ENCODE peak calls at places on chromosomes 5 and 9, in four cellular contexts. I is stimulated activated CD4-positive, alpha-beta T cell treated with anti-CD3 and anti-CD28 coated beads, TNF-alpha, amount 100 ng/mL, for 48 hours; K is progenitor cell of endocrine pancreas; N is Peyer's patch. Y is an unnamed sample.

GRCh38 chr5:73997936-73998335 is 371.9 kb downstream of the ARHGEF28 start:
- DNase-seq in I (no peak), K (no peak), N (no peak), Y (no peak)

GRCh38 chr5:150189728-150190502 is at the start of gene SLC6A7:
- DNase-seq in I (no peak), K (no peak), N (no peak), Y (no peak)

GRCh38 chr5:1747079-1747802 is 52.4 kb downstream of the MRPL36 start:
- DNase-seq in I (no peak), K (no peak), N (peak), Y (no peak)

GRCh38 chr9:14306672-14307646 is 7.0 kb downstream of the NFIB start:
- DNase-seq in I (no peak), K (no peak), N (no peak), Y (no peak)

GRCh38 chr5:92779536-92779935 is 801.5 kb downstream of the NR2F1-AS1 start:
- DNase-seq in I (no peak), K (no peak), N (no peak), Y (no peak)

GRCh38 chr9:131630206-131630831 is 85.0 kb downstream of the PRRT1B start:
- DNase-seq in I (no peak), K (no peak), N (no peak), Y (no peak)

GRCh38 chr9:95627802-95628201 is 111.0 kb upstream of the PTCH1 start:
- DNase-seq in I (no peak), K (no peak), N (no peak), Y (no peak)

GRCh38 chr5:13227520-13227919 is 717.0 kb downstream of the DNAH5 start:
- DNase-seq in I (no peak), K (no peak), N (no peak), Y (no peak)

GRCh38 chr9:130768265-130768664 is 66.8 kb upstream of the ABL1 start:
- DNase-seq in I (no peak), K (no peak), N (peak), Y (no peak)

GRCh38 chr5:1167728-1168709 is 33.4 kb upstream of the SLC6A19 start:
- DNase-seq in I (peak), K (peak), N (peak), Y (peak)

GRCh38 chr5:14574891-14575496 is 6.6 kb upstream of the OTULINL start:
- DNase-seq in I (no peak), K (no peak), N (peak), Y (no peak)

GRCh38 chr5:115810776-115811175 is 5.7 kb downstream of the CDO1 start:
- DNase-seq in I (no peak), K (no peak), N (no peak), Y (no peak)

GRCh38 chr5:16664368-16664767 is 47.6 kb upstream of the RETREG1 start:
- DNase-seq in I (no peak), K (no peak), N (no peak), Y (no peak)

GRCh38 chr9:131046581-131047202 is 37.7 kb downstream of the LAMC3 start:
- DNase-seq in I (peak), K (peak), N (peak), Y (peak)

GRCh38 chr9:127877566-127877998 is at the start of gene AK1:
- DNase-seq in I (no peak), K (peak), N (peak), Y (peak)

GRCh38 chr5:14807471-14807870 is 64.1 kb downstream of the ANKH start:
- DNase-seq in I (no peak), K (no peak), N (no peak), Y (no peak)

GRCh38 chr9:117245225-117245624 is 169.6 kb downstream of the ASTN2 start:
- DNase-seq in I (no peak), K (no peak), N (no peak), Y (no peak)

GRCh38 chr5:173495225-173495904 is 121.1 kb downstream of the BOD1 start:
- DNase-seq in I (no peak), K (no peak), N (no peak), Y (no peak)

GRCh38 chr9:134066923-134067851 is 639 bp downstream of the BRD3 start:
- DNase-seq in I (no peak), K (peak), N (peak), Y (peak)

GRCh38 chr9:131707677-131708612 is 31.9 kb downstream of the RAPGEF1 start:
- DNase-seq in I (no peak), K (no peak), N (peak), Y (no peak)

GRCh38 chr5:36696059-36696673 is 89.8 kb downstream of the SLC1A3 start:
- DNase-seq in I (peak), K (peak), N (peak), Y (peak)

GRCh38 chr5:154038241-154038603 is 488 bp downstream of the FAM114A2 start:
- DNase-seq in I (peak), K (no peak), N (peak), Y (no peak)

GRCh38 chr5:115578657-115579056 is 23.6 kb downstream of the TICAM2 start:
- DNase-seq in I (no peak), K (no peak), N (no peak), Y (no peak)

GRCh38 chr9:31799953-31800609 is 584.4 kb upstream of the ACO1 start:
- DNase-seq in I (no peak), K (no peak), N (no peak), Y (no peak)

GRCh38 chr5:44740655-44741054 is 68.1 kb upstream of the MRPS30 start:
- DNase-seq in I (no peak), K (no peak), N (no peak), Y (no peak)

GRCh38 chr5:172166030-172166429 is 22.0 kb downstream of the STK10 start:
- DNase-seq in I (no peak), K (no peak), N (no peak), Y (no peak)

GRCh38 chr5:57338068-57338848 is 144.4 kb downstream of the ACTBL2 start:
- DNase-seq in I (no peak), K (no peak), N (no peak), Y (peak)

GRCh38 chr9:35930990-35931389 is 21.7 kb downstream of the SPAAR start:
- DNase-seq in I (no peak), K (no peak), N (no peak), Y (no peak)

GRCh38 chr5:95712347-95712958 is 18.7 kb upstream of the RHOBTB3 start:
- DNase-seq in I (peak), K (no peak), N (peak), Y (peak)

GRCh38 chr5:52457808-52458207 is 329.9 kb upstream of the ITGA1 start:
- DNase-seq in I (no peak), K (no peak), N (no peak), Y (no peak)

GRCh38 chr9:35689601-35690446 is at the start of gene TPM2:
- DNase-seq in I (no peak), K (peak), N (peak), Y (peak)

GRCh38 chr9:37928552-37929430 is 24.9 kb upstream of the SLC25A51 start:
- DNase-seq in I (no peak), K (no peak), N (no peak), Y (no peak)

GRCh38 chr9:96299823-96300222 is 2.2 kb downstream of the HSD17B3 start:
- DNase-seq in I (no peak), K (no peak), N (no peak), Y (no peak)

GRCh38 chr5:111509119-111509518 is 3.2 kb downstream of the STARD4 start:
- DNase-seq in I (no peak), K (no peak), N (no peak), Y (no peak)

GRCh38 chr5:172632346-172633092 is 8.5 kb upstream of the NEURL1B start:
- DNase-seq in I (no peak), K (no peak), N (peak), Y (no peak)

GRCh38 chr5:21774791-21775190 is 1078.4 kb downstream of the CDH12 start:
- DNase-seq in I (no peak), K (no peak), N (no peak), Y (no peak)

GRCh38 chr5:173733831-173734491 is 117.5 kb upstream of the BOD1 start:
- DNase-seq in I (no peak), K (no peak), N (peak), Y (no peak)

GRCh38 chr5:43000198-43000840 is 39.8 kb downstream of the ANXA2R start:
- DNase-seq in I (no peak), K (no peak), N (no peak), Y (no peak)

GRCh38 chr9:21709464-21710058 is 92.9 kb upstream of the MTAP start:
- DNase-seq in I (peak), K (peak), N (peak), Y (no peak)